ENCODE peak calls at places on chromosomes 12 and 14, in six cellular contexts. O, S, G, Y, I and X are unnamed samples.
A peak's percentile ranks its signal among the peaks of the same experiment; 100 is the strongest.

GRCh38 chr12:62403031-62403430 is 63.6 kb upstream of the MON2 start:
- DNase-seq in O (no peak), S (no peak), G (no peak), Y (no peak), I (no peak), X (no peak)

GRCh38 chr12:128810182-128811127 is 13.3 kb downstream of the SLC15A4 start:
- DNase-seq in O (no peak), S (no peak), G (no peak), Y (peak; percentile 57), I (no peak), X (no peak)

GRCh38 chr14:90454041-90455000 is 57.5 kb downstream of the CALM1 start:
- DNase-seq in O (peak; percentile 81), S (no peak), G (no peak), Y (no peak), I (peak; percentile 87), X (peak; percentile 97)

GRCh38 chr14:71856199-71856919 is 75.9 kb upstream of the RGS6 start:
- DNase-seq in O (no peak), S (no peak), G (no peak), Y (no peak), I (no peak), X (no peak)

GRCh38 chr12:2299207-2299606 is 246.4 kb downstream of the CACNA1C start:
- DNase-seq in O (no peak), S (no peak), G (no peak), Y (no peak), I (no peak), X (no peak)

GRCh38 chr12:121786441-121786825 is 7.1 kb downstream of the RHOF start:
- DNase-seq in O (no peak), S (no peak), G (peak; percentile 75), Y (no peak), I (peak; percentile 94), X (no peak)

GRCh38 chr12:96824838-96825236 is 82.2 kb upstream of the NEDD1 start:
- DNase-seq in O (no peak), S (no peak), G (no peak), Y (no peak), I (no peak), X (no peak)

GRCh38 chr14:24150061-24150460 is 2.8 kb downstream of the RNF31 start:
- DNase-seq in O (peak; percentile 47), S (no peak), G (no peak), Y (no peak), I (no peak), X (no peak)

GRCh38 chr12:87661770-87662402 is 367.3 kb downstream of the C12orf50 start:
- DNase-seq in O (no peak), S (no peak), G (no peak), Y (no peak), I (peak; percentile 18), X (no peak)

GRCh38 chr14:101005447-101005846 is 101.9 kb upstream of the RTL1 start:
- DNase-seq in O (peak; percentile 79), S (no peak), G (no peak), Y (peak; percentile 8), I (no peak), X (no peak)

GRCh38 chr12:72274926-72275325 is 2.8 kb downstream of the TRHDE start:
- DNase-seq in O (no peak), S (no peak), G (no peak), Y (peak; percentile 14), I (peak; percentile 52), X (no peak)

GRCh38 chr14:53957739-53958138 is 1.1 kb upstream of the BMP4 start:
- DNase-seq in O (no peak), S (no peak), G (no peak), Y (peak; percentile 49), I (no peak), X (no peak)

GRCh38 chr14:105021656-105022275 is 883 bp upstream of the CDCA4 start:
- DNase-seq in O (no peak), S (peak; percentile 45), G (peak; percentile 73), Y (no peak), I (peak; percentile 57), X (no peak)

GRCh38 chr14:105486974-105487448 is 325 bp downstream of the CRIP1 start:
- DNase-seq in O (peak; percentile 90), S (peak; percentile 44), G (peak; percentile 81), Y (no peak), I (no peak), X (no peak)

GRCh38 chr12:124778411-124778810 is 85.3 kb downstream of the SCARB1 start:
- DNase-seq in O (no peak), S (no peak), G (no peak), Y (no peak), I (no peak), X (no peak)

GRCh38 chr12:26523708-26524150 is 309.3 kb downstream of the ITPR2 start:
- DNase-seq in O (peak; percentile 87), S (no peak), G (no peak), Y (no peak), I (peak; percentile 75), X (peak; percentile 94)

GRCh38 chr12:34207858-34208257 is 185.6 kb downstream of the ALG10 start:
- DNase-seq in O (no peak), S (no peak), G (no peak), Y (no peak), I (no peak), X (no peak)

GRCh38 chr12:22169281-22169824 is 123.3 kb downstream of the CMAS start:
- DNase-seq in O (no peak), S (no peak), G (no peak), Y (no peak), I (no peak), X (no peak)

GRCh38 chr12:58847876-58848600 is 72.3 kb downstream of the LRIG3 start:
- DNase-seq in O (no peak), S (no peak), G (no peak), Y (no peak), I (no peak), X (no peak)

GRCh38 chr14:106872619-106873446 is 1346.5 kb downstream of the TMEM121 start:
- DNase-seq in O (peak; percentile 83), S (peak; percentile 85), G (peak; percentile 94), Y (peak; percentile 64), I (peak; percentile 1), X (no peak)

GRCh38 chr14:45251912-45252311 is 1.1 kb downstream of the MIS18BP1 start:
- DNase-seq in O (no peak), S (no peak), G (no peak), Y (peak; percentile 71), I (peak; percentile 37), X (no peak)

GRCh38 chr12:49979061-49979586 is 6.4 kb downstream of the AQP6 start:
- DNase-seq in O (no peak), S (no peak), G (no peak), Y (no peak), I (no peak), X (no peak)

GRCh38 chr14:101006008-101006407 is 102.5 kb upstream of the RTL1 start:
- DNase-seq in O (peak; percentile 57), S (no peak), G (no peak), Y (no peak), I (no peak), X (no peak)

GRCh38 chr12:124188561-124189405 is 106.1 kb upstream of the RFLNA start:
- DNase-seq in O (no peak), S (no peak), G (no peak), Y (no peak), I (peak; percentile 47), X (peak; percentile 17)

GRCh38 chr12:122072031-122072970 is 6.3 kb upstream of the MLXIP start:
- DNase-seq in O (no peak), S (no peak), G (no peak), Y (no peak), I (peak; percentile 95), X (no peak)

GRCh38 chr14:60381909-60382308 is 104.0 kb downstream of the C14orf39 start:
- DNase-seq in O (no peak), S (no peak), G (no peak), Y (no peak), I (no peak), X (no peak)

GRCh38 chr14:104933721-104934379 is 9.2 kb downstream of the PLD4 start:
- DNase-seq in O (no peak), S (no peak), G (no peak), Y (peak; percentile 27), I (no peak), X (no peak)

GRCh38 chr14:69355955-69356321 is 42.2 kb downstream of the ERH start:
- DNase-seq in O (no peak), S (no peak), G (no peak), Y (no peak), I (peak; percentile 66), X (no peak)

GRCh38 chr12:49649445-49649844 is 26.1 kb downstream of the PRPF40B start:
- DNase-seq in O (no peak), S (no peak), G (no peak), Y (no peak), I (no peak), X (no peak)

GRCh38 chr12:4540633-4541032 is 1.9 kb downstream of the RAD51AP1 start:
- DNase-seq in O (no peak), S (no peak), G (no peak), Y (no peak), I (no peak), X (no peak)

GRCh38 chr12:64181504-64182291 is 40.4 kb downstream of the KICS2 start:
- DNase-seq in O (no peak), S (no peak), G (no peak), Y (no peak), I (peak; percentile 98), X (no peak)

GRCh38 chr12:62629971-62630739 is 163.5 kb downstream of the MON2 start:
- DNase-seq in O (no peak), S (no peak), G (no peak), Y (no peak), I (no peak), X (no peak)

GRCh38 chr14:65080954-65081747 is 21.2 kb downstream of the MAX start:
- DNase-seq in O (no peak), S (no peak), G (no peak), Y (no peak), I (peak; percentile 26), X (no peak)

GRCh38 chr12:78457951-78458350 is 406.6 kb upstream of the SYT1 start:
- DNase-seq in O (no peak), S (no peak), G (no peak), Y (peak; percentile 19), I (no peak), X (no peak)